ENCODE peak calls at places on chromosome 11, in five cellular contexts. G is AG04450, W is IMR-90, A is colonic mucosa, C is AG09319. V is an unnamed sample.

GRCh38 chr11:64742940-64743590 is 877 bp downstream of the RASGRP2 start:
- DNase-seq in C (no peak), G (no peak), A (peak; percentile 74), W (no peak), V (no peak)

GRCh38 chr11:32963721-32964120 is 52.0 kb upstream of the DEPDC7 start:
- DNase-seq in C (no peak), W (no peak), A (no peak), G (no peak), V (no peak)

GRCh38 chr11:106306942-106307341 is 229.5 kb downstream of the AASDHPPT start:
- DNase-seq in A (no peak), W (no peak), G (no peak), C (no peak), V (no peak)

GRCh38 chr11:31940396-31941037 is 129.4 kb upstream of the PAX6 start:
- DNase-seq in C (no peak), A (no peak), G (no peak), W (peak; percentile 30), V (peak; percentile 23)

GRCh38 chr11:69500285-69501120 is 19.0 kb downstream of the LINC01488 start:
- DNase-seq in A (no peak), W (no peak), C (no peak), G (no peak), V (no peak)

GRCh38 chr11:76233196-76233921 is 27.1 kb upstream of the WNT11 start:
- DNase-seq in C (no peak), G (no peak), W (no peak), A (no peak), V (no peak)

GRCh38 chr11:59666969-59667368 is 1.9 kb downstream of the PATL1 start:
- DNase-seq in W (peak; percentile 15), A (no peak), C (peak; percentile 18), G (no peak), V (no peak)

GRCh38 chr11:36258730-36259360 is 30.4 kb downstream of the COMMD9 start:
- DNase-seq in A (peak; percentile 31), G (peak; percentile 45), W (peak; percentile 77), C (peak; percentile 44), V (peak; percentile 72)

GRCh38 chr11:78957481-78958245 is 383.0 kb upstream of the NARS2 start:
- DNase-seq in A (no peak), W (peak; percentile 63), G (no peak), C (no peak), V (peak; percentile 45)

GRCh38 chr11:105937331-105937730 is 84.7 kb downstream of the MSANTD4 start:
- DNase-seq in C (no peak), W (peak; percentile 67), A (no peak), G (peak; percentile 38), V (peak; percentile 39)

GRCh38 chr11:8766043-8766992 is 83.7 kb downstream of the RPL27A start:
- DNase-seq in A (no peak), C (no peak), G (no peak), W (peak; percentile 52), V (peak; percentile 84)

GRCh38 chr11:93016595-93016994 is 47.1 kb downstream of the MTNR1B start:
- DNase-seq in G (no peak), A (no peak), C (no peak), W (no peak), V (no peak)

GRCh38 chr11:11701070-11701469 is 79.3 kb upstream of the GALNT18 start:
- DNase-seq in C (no peak), W (peak; percentile 24), A (no peak), G (peak; percentile 1), V (peak; percentile 58)

GRCh38 chr11:102318469-102318868 is 1.2 kb downstream of the BIRC3 start:
- DNase-seq in W (peak; percentile 48), C (no peak), G (no peak), A (no peak), V (no peak)

DNA sequence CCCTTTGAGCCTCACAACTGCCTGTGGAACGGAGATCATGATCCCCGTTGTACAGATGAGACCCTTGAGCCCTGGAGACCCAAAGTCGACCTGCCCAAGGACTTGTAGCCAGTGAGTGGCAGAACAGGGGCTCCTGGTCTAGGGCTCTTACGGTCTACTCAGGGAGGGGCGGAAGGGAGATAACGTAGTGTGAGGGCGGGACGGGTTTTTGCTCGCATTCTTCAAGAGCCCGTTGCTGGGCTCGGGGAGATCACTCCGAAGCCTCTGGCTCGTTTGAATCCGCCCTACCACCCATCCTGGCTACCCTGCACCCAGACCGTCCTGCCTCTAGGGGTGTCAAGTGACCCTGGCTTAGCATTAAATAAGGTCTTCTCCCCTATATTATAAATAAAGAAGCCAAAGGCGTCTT is 637 bp downstream of the CRY2 start:
- DNase-seq in C (no peak), A (peak; percentile 50), G (no peak), W (peak; percentile 64), V (peak; percentile 39)
- TF ChIP-seq CTCF in C (peak; percentile 18), A (no peak), G (peak; percentile 24), W (peak; percentile 11), V (peak; percentile 61)

DNA sequence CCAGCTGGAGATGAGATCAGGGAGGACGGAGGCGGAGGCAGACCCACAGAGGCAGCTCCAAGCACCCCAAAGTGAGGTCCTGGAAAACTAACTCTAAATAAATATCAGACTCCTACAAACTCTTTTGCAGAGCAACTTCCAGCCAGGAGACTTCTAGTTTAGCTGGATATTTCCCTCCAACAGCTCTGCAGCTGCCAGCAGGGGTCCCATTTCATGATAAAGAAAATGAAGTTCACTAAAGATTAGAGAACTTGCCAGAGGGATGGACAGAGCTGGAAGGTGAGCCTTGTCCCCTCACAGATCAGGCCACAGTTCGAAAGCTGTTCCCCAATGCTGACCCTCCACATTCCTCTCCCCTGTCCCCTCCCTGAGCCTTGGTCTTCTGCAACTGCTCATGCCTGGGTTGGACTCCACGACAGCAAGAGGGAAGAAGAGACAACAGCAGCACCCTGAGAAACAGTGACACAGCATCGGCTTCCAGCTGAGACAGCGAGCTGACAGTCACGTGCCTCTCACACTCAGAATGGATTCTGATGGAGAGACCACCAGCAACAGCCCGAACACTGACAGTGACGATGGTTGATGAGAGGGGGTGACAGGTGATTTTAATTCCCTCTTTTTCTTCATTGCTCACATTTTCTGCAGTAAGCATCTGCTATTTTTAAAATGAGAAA is 5.7 kb downstream of the CARS1 start:
- DNase-seq in A (no peak), G (no peak), C (no peak), W (no peak), V (no peak)
- TF ChIP-seq CTCF in A (no peak), G (peak; percentile 44), C (peak; percentile 9), W (peak; percentile 43), V (peak; percentile 53)

GRCh38 chr11:73345481-73346147 is 30.6 kb upstream of the RELT start:
- DNase-seq in A (no peak), W (no peak), C (no peak), G (no peak), V (no peak)

GRCh38 chr11:73343076-73343833 is 32.9 kb upstream of the RELT start:
- DNase-seq in W (no peak), C (no peak), G (no peak), A (no peak), V (no peak)

GRCh38 chr11:73344191-73344607 is 32.0 kb upstream of the RELT start:
- DNase-seq in G (no peak), W (no peak), C (no peak), A (no peak), V (no peak)

GRCh38 chr11:73340164-73340563 is 32.1 kb downstream of the ARHGEF17 start:
- DNase-seq in G (no peak), A (no peak), C (no peak), W (no peak), V (no peak)

DNA sequence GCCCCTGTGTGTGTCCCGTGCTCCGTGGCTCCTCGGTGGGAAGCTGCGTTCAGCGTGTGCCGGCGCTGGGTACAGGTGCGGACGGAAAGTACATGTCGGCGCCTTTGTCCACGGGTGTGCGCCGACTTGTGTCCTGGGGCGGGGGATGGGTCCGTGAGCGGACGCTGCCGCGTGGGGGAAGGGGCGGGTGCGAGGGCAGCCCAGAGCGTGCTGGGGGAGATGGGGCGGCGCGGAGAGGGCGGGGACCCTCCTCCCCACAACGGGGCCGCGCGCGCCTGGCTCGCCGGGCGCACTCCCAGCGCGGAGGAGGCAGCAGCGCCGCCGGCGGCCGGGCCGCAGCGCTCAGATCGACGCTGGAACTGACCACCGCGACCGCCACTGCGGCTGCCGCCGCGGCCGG is 33.6 kb upstream of the RELT start:
- DNase-seq in W (no peak), C (no peak), G (no peak), A (no peak), V (no peak)
- TF ChIP-seq CTCF in W (peak; percentile 5), C (no peak), G (no peak), A (no peak), V (no peak)

DNA sequence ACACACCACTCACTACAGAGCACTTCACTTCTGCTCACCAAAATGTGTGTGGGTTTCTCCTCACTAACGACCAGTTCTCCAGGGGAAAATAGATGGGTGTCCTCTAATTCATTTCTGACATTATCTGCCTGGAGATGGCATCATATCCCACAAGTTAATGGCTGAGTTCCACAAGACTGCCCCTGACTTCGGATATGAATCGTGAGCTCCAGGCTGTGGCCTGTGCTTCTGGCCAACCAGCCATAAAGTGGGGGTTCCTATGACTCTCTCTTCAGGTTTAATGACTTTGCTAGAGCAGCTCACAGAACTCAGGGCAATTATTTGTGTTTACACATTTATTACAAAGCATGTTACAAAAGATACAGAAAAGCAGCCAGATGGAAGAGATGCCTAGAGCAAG is 113.0 kb upstream of the SYT13 start:
- DNase-seq in C (no peak), W (no peak), G (no peak), A (no peak), V (no peak)
- TF ChIP-seq CTCF in C (no peak), W (no peak), G (no peak), A (no peak), V (no peak)

GRCh38 chr11:14042686-14043440 is 80.3 kb downstream of the SPON1 start:
- DNase-seq in G (no peak), C (no peak), W (no peak), A (no peak), V (no peak)

GRCh38 chr11:14045417-14045816 is 82.9 kb downstream of the SPON1 start:
- DNase-seq in G (no peak), W (no peak), C (no peak), A (no peak), V (no peak)

GRCh38 chr11:14036495-14036894 is 74.0 kb downstream of the SPON1 start:
- DNase-seq in W (peak; percentile 29), G (no peak), C (no peak), A (no peak), V (no peak)

GRCh38 chr11:14041565-14041964 is 79.0 kb downstream of the SPON1 start:
- DNase-seq in G (no peak), C (no peak), A (no peak), W (no peak), V (no peak)

GRCh38 chr11:14041040-14041439 is 78.5 kb downstream of the SPON1 start:
- DNase-seq in A (peak; percentile 9), W (peak; percentile 22), G (no peak), C (no peak), V (no peak)
- TF ChIP-seq CTCF in A (no peak), W (peak; percentile 50), G (peak; percentile 53), C (peak; percentile 25), V (peak; percentile 59)

GRCh38 chr11:62497132-62497915 is 49.3 kb downstream of the AHNAK start:
- DNase-seq in G (no peak), W (peak; percentile 81), A (peak; percentile 65), C (no peak), V (peak; percentile 75)
- TF ChIP-seq CTCF in G (no peak), W (peak; percentile 24), A (peak; percentile 34), C (peak; percentile 32), V (peak; percentile 62)